ENCODE peak calls at places on chromosomes 12 and 14, in nine cellular contexts. One of them, this sample, is unnamed.

GRCh38 chr12:57118711-57119271 is 7.6 kb upstream of the STAT6 start:
- DNase-seq in H1: no peak
- DNase-seq in fibroblast of pulmonary artery: no peak
- DNase-seq in AG04450: no peak
- DNase-seq in left ventricle myocardium inferior: no peak
- DNase-seq in fibroblast of lung: no peak
- DNase-seq in lower lobe of right lung: no peak
- DNase-seq in lower leg skin: no peak
- DNase-seq in mucosa of descending colon: no peak
- DNase-seq in this sample: no peak

GRCh38 chr12:54017845-54018607 is 9.2 kb downstream of the HOXC8 start:
- DNase-seq in fibroblast of pulmonary artery: peak
- DNase-seq in AG04450: no peak
- DNase-seq in lower leg skin: peak
- DNase-seq in H1: no peak
- DNase-seq in fibroblast of lung: no peak
- DNase-seq in mucosa of descending colon: peak
- DNase-seq in lower lobe of right lung: peak
- DNase-seq in left ventricle myocardium inferior: peak
- DNase-seq in this sample: no peak

GRCh38 chr12:43337571-43338497 is 214.2 kb downstream of the ADAMTS20 start:
- DNase-seq in left ventricle myocardium inferior: no peak
- DNase-seq in mucosa of descending colon: no peak
- DNase-seq in AG04450: no peak
- DNase-seq in H1: no peak
- DNase-seq in lower lobe of right lung: no peak
- DNase-seq in fibroblast of pulmonary artery: no peak
- DNase-seq in fibroblast of lung: peak
- DNase-seq in lower leg skin: no peak
- DNase-seq in this sample: peak

GRCh38 chr14:102437997-102438922 is 71.3 kb downstream of the ANKRD9 start:
- DNase-seq in lower leg skin: peak
- DNase-seq in lower lobe of right lung: peak
- DNase-seq in H1: peak
- DNase-seq in fibroblast of lung: peak
- DNase-seq in AG04450: peak
- DNase-seq in mucosa of descending colon: peak
- DNase-seq in fibroblast of pulmonary artery: peak
- DNase-seq in left ventricle myocardium inferior: peak
- DNase-seq in this sample: no peak

GRCh38 chr12:118059645-118060275 is 1.2 kb downstream of the WSB2 start:
- DNase-seq in H1: no peak
- DNase-seq in lower lobe of right lung: no peak
- DNase-seq in left ventricle myocardium inferior: no peak
- DNase-seq in fibroblast of lung: no peak
- DNase-seq in mucosa of descending colon: no peak
- DNase-seq in AG04450: no peak
- DNase-seq in fibroblast of pulmonary artery: peak
- DNase-seq in lower leg skin: no peak
- DNase-seq in this sample: no peak

GRCh38 chr12:6963016-6963731 is 7.3 kb downstream of the PHB2 start:
- DNase-seq in lower leg skin: no peak
- DNase-seq in lower lobe of right lung: peak
- DNase-seq in H1: no peak
- DNase-seq in AG04450: no peak
- DNase-seq in mucosa of descending colon: peak
- DNase-seq in fibroblast of pulmonary artery: no peak
- DNase-seq in left ventricle myocardium inferior: peak
- DNase-seq in fibroblast of lung: no peak
- DNase-seq in this sample: no peak

GRCh38 chr12:48183091-48183875 is at the start of gene CCDC184:
- DNase-seq in lower leg skin: peak
- DNase-seq in fibroblast of pulmonary artery: peak
- DNase-seq in lower lobe of right lung: peak
- DNase-seq in H1: no peak
- DNase-seq in mucosa of descending colon: peak
- DNase-seq in AG04450: no peak
- DNase-seq in left ventricle myocardium inferior: peak
- DNase-seq in fibroblast of lung: peak
- DNase-seq in this sample: no peak

GRCh38 chr12:124764451-124764850 is 99.2 kb downstream of the SCARB1 start:
- DNase-seq in mucosa of descending colon: peak
- DNase-seq in H1: no peak
- DNase-seq in fibroblast of lung: peak
- DNase-seq in lower lobe of right lung: no peak
- DNase-seq in lower leg skin: no peak
- DNase-seq in left ventricle myocardium inferior: peak
- DNase-seq in fibroblast of pulmonary artery: peak
- DNase-seq in AG04450: no peak
- DNase-seq in this sample: no peak

GRCh38 chr12:12723681-12724420 is 6.7 kb downstream of the CDKN1B start:
- DNase-seq in AG04450: no peak
- DNase-seq in H1: no peak
- DNase-seq in mucosa of descending colon: peak
- DNase-seq in fibroblast of pulmonary artery: no peak
- DNase-seq in lower lobe of right lung: peak
- DNase-seq in lower leg skin: no peak
- DNase-seq in fibroblast of lung: peak
- DNase-seq in left ventricle myocardium inferior: peak
- DNase-seq in this sample: no peak

GRCh38 chr14:76056128-76056527 is 70.6 kb downstream of the IFT43 start:
- DNase-seq in fibroblast of pulmonary artery: peak
- DNase-seq in lower leg skin: no peak
- DNase-seq in lower lobe of right lung: no peak
- DNase-seq in H1: no peak
- DNase-seq in left ventricle myocardium inferior: no peak
- DNase-seq in fibroblast of lung: peak
- DNase-seq in mucosa of descending colon: no peak
- DNase-seq in AG04450: no peak
- DNase-seq in this sample: no peak

GRCh38 chr12:44889162-44889561 is 13.0 kb upstream of the NELL2 start:
- DNase-seq in mucosa of descending colon: no peak
- DNase-seq in fibroblast of lung: peak
- DNase-seq in AG04450: no peak
- DNase-seq in lower leg skin: no peak
- DNase-seq in left ventricle myocardium inferior: no peak
- DNase-seq in fibroblast of pulmonary artery: no peak
- DNase-seq in lower lobe of right lung: no peak
- DNase-seq in H1: no peak
- DNase-seq in this sample: no peak

GRCh38 chr12:111964935-111965334 is 48.0 kb downstream of the TMEM116 start:
- DNase-seq in AG04450: no peak
- DNase-seq in lower lobe of right lung: no peak
- DNase-seq in fibroblast of pulmonary artery: no peak
- DNase-seq in mucosa of descending colon: no peak
- DNase-seq in fibroblast of lung: no peak
- DNase-seq in lower leg skin: no peak
- DNase-seq in H1: no peak
- DNase-seq in left ventricle myocardium inferior: no peak
- DNase-seq in this sample: no peak

GRCh38 chr12:121005346-121005815 is 10.9 kb downstream of the C12orf43 start:
- DNase-seq in mucosa of descending colon: peak
- DNase-seq in left ventricle myocardium inferior: no peak
- DNase-seq in H1: peak
- DNase-seq in AG04450: no peak
- DNase-seq in lower lobe of right lung: no peak
- DNase-seq in fibroblast of pulmonary artery: peak
- DNase-seq in fibroblast of lung: peak
- DNase-seq in lower leg skin: no peak
- DNase-seq in this sample: no peak

GRCh38 chr12:18797604-18798003 is 59.7 kb downstream of the CAPZA3 start:
- DNase-seq in lower lobe of right lung: no peak
- DNase-seq in H1: no peak
- DNase-seq in fibroblast of pulmonary artery: no peak
- DNase-seq in lower leg skin: no peak
- DNase-seq in fibroblast of lung: no peak
- DNase-seq in AG04450: no peak
- DNase-seq in mucosa of descending colon: no peak
- DNase-seq in left ventricle myocardium inferior: no peak
- DNase-seq in this sample: no peak
- TF ChIP-seq CTCF in lower lobe of right lung: no peak
- TF ChIP-seq CTCF in H1: no peak
- TF ChIP-seq CTCF in fibroblast of pulmonary artery: no peak
- TF ChIP-seq CTCF in lower leg skin: no peak
- TF ChIP-seq CTCF in fibroblast of lung: no peak
- TF ChIP-seq CTCF in AG04450: no peak
- TF ChIP-seq CTCF in mucosa of descending colon: no peak
- TF ChIP-seq CTCF in left ventricle myocardium inferior: no peak
- TF ChIP-seq CTCF in this sample: no peak

DNA sequence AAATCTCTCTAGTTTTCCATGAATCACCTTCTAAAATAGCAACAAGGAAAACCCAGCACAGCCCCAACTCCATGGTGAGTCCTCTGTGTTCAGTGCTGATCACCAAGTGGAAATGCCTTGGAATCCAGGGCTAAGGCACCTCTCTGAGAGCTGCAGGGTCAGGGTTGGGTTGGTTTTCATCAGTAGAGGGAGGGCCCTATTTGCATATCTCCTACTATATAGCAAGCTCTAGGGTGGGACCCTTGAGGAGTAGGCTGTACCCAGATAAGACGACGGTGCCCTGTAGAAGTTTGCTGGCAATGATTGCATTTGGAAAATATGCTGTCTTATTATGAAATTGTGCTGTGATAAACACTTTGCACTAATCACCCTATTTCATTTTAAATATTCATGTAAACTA is 1011.8 kb downstream of the TMEM121 start:
- DNase-seq in fibroblast of pulmonary artery: no peak
- DNase-seq in lower lobe of right lung: no peak
- DNase-seq in H1: no peak
- DNase-seq in left ventricle myocardium inferior: no peak
- DNase-seq in lower leg skin: no peak
- DNase-seq in fibroblast of lung: no peak
- DNase-seq in AG04450: no peak
- DNase-seq in mucosa of descending colon: no peak
- DNase-seq in this sample: no peak
- H3K4me3 ChIP-seq in fibroblast of pulmonary artery: no peak
- H3K4me3 ChIP-seq in lower lobe of right lung: no peak
- H3K4me3 ChIP-seq in H1: no peak
- H3K4me3 ChIP-seq in left ventricle myocardium inferior: no peak
- H3K4me3 ChIP-seq in lower leg skin: no peak
- H3K4me3 ChIP-seq in fibroblast of lung: no peak
- H3K4me3 ChIP-seq in AG04450: no peak
- H3K4me3 ChIP-seq in mucosa of descending colon: no peak
- H3K4me3 ChIP-seq in this sample: no peak

DNA sequence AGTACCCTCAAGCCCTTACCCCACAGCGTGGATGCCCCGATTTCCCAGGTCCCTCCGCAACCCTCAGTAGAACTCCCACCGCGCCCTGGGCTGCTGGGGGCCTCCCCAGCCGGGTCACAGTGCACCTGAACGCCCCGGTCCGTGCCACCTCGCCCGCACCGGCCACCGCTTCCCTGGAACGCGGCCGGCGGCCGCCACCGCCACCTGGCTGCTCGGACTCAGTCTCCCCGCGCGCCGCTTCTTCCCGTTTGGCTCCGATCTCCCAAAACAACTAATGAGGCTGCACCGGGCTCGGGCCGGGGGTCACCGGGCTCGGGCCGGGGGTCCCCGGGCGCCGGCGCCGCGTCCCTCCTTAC is 1.0 kb downstream of the ITPK1 start:
- DNase-seq in left ventricle myocardium inferior: peak
- DNase-seq in lower leg skin: no peak
- DNase-seq in mucosa of descending colon: peak
- DNase-seq in lower lobe of right lung: peak
- DNase-seq in fibroblast of pulmonary artery: no peak
- DNase-seq in fibroblast of lung: no peak
- DNase-seq in AG04450: no peak
- DNase-seq in H1: no peak
- DNase-seq in this sample: no peak
- TF ChIP-seq CTCF in left ventricle myocardium inferior: peak
- TF ChIP-seq CTCF in lower leg skin: no peak
- TF ChIP-seq CTCF in mucosa of descending colon: no peak
- TF ChIP-seq CTCF in lower lobe of right lung: no peak
- TF ChIP-seq CTCF in fibroblast of pulmonary artery: no peak
- TF ChIP-seq CTCF in fibroblast of lung: no peak
- TF ChIP-seq CTCF in AG04450: no peak
- TF ChIP-seq CTCF in H1: no peak
- TF ChIP-seq CTCF in this sample: no peak

GRCh38 chr12:116598341-116599284 is 39.4 kb downstream of the MAP1LC3B2 start:
- DNase-seq in H1: no peak
- DNase-seq in lower lobe of right lung: no peak
- DNase-seq in lower leg skin: no peak
- DNase-seq in mucosa of descending colon: peak
- DNase-seq in AG04450: no peak
- DNase-seq in left ventricle myocardium inferior: peak
- DNase-seq in fibroblast of pulmonary artery: no peak
- DNase-seq in fibroblast of lung: no peak
- DNase-seq in this sample: no peak
- H3K4me3 ChIP-seq in H1: no peak
- H3K4me3 ChIP-seq in lower lobe of right lung: peak
- H3K4me3 ChIP-seq in lower leg skin: no peak
- H3K4me3 ChIP-seq in mucosa of descending colon: no peak
- H3K4me3 ChIP-seq in AG04450: no peak
- H3K4me3 ChIP-seq in left ventricle myocardium inferior: peak
- H3K4me3 ChIP-seq in fibroblast of pulmonary artery: no peak
- H3K4me3 ChIP-seq in fibroblast of lung: no peak
- H3K4me3 ChIP-seq in this sample: no peak

DNA sequence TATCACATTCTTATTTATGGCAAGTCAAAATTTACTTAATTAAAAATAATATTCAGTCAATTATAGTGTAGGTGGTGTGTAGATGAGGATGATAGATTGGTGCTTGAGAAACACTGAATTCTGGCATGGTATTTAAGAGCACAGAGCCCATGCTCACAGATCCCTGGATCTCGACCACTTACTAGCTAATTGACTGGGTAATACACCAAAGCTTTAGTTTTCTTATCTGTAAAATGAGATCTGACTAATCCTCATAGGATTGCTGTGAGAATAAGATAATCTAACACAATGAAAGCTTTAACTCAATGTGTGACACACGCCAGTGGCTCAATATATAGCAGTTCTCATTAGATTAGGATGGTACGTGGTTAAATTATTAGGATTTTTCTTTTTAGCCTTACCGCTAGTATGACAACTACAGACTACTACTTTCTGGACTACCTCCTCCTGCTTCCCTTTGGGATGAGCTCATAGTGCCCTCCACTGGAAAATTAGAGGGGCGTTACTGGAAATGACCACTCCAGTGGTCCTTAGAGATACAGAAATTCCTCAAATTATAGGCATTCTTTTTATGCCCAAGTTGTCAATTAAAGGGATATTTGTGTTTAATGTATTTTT is 482.8 kb upstream of the TBX3 start:
- DNase-seq in lower leg skin: no peak
- DNase-seq in fibroblast of lung: peak
- DNase-seq in mucosa of descending colon: no peak
- DNase-seq in H1: no peak
- DNase-seq in AG04450: peak
- DNase-seq in left ventricle myocardium inferior: no peak
- DNase-seq in fibroblast of pulmonary artery: peak
- DNase-seq in lower lobe of right lung: no peak
- DNase-seq in this sample: no peak
- TF ChIP-seq CTCF in lower leg skin: no peak
- TF ChIP-seq CTCF in fibroblast of lung: peak
- TF ChIP-seq CTCF in mucosa of descending colon: no peak
- TF ChIP-seq CTCF in H1: no peak
- TF ChIP-seq CTCF in AG04450: peak
- TF ChIP-seq CTCF in left ventricle myocardium inferior: peak
- TF ChIP-seq CTCF in fibroblast of pulmonary artery: peak
- TF ChIP-seq CTCF in lower lobe of right lung: peak
- TF ChIP-seq CTCF in this sample: no peak

DNA sequence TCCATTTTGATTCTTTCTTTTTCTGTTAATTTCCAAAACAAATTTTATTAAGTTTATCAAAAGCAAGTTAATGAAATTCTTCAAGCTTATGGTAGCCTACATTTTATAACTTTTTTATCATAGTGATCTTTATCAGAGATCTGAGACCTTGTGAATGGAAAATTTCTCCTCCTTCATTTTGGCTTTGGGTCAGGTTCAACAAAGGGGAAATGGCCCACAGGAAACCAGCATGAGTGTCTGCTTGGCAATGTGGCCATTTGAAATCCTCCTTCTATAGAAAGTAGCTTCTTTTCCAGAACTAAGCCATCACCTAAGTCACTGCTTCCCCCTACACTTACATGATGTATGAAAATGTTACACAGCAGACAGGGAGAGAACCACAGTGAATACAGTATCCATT is 1.6 kb downstream of the RHOJ start:
- DNase-seq in fibroblast of lung: peak
- DNase-seq in H1: no peak
- DNase-seq in lower leg skin: no peak
- DNase-seq in lower lobe of right lung: no peak
- DNase-seq in fibroblast of pulmonary artery: peak
- DNase-seq in left ventricle myocardium inferior: no peak
- DNase-seq in AG04450: no peak
- DNase-seq in mucosa of descending colon: no peak
- DNase-seq in this sample: no peak
- H3K4me3 ChIP-seq in fibroblast of lung: peak
- H3K4me3 ChIP-seq in H1: no peak
- H3K4me3 ChIP-seq in lower leg skin: no peak
- H3K4me3 ChIP-seq in lower lobe of right lung: peak
- H3K4me3 ChIP-seq in fibroblast of pulmonary artery: peak
- H3K4me3 ChIP-seq in left ventricle myocardium inferior: peak
- H3K4me3 ChIP-seq in AG04450: peak
- H3K4me3 ChIP-seq in mucosa of descending colon: no peak
- H3K4me3 ChIP-seq in this sample: no peak

This sample was measured in epithelial cell of proximal tubule.